ENCODE peak calls at places on chromosomes 3 and 15, in five cellular contexts. O is stimulated activated CD4-positive, alpha-beta T cell treated with anti-CD3 and anti-CD28 coated beads, TNF-alpha, amount 100 ng/mL, for 24 hours; R is GM03348; H is NCI-H1694; Q is retina. Z is an unnamed sample.

GRCh38 chr3:187870360-187871203 is 125.3 kb upstream of the BCL6 start:
- DNase-seq in O (no peak), R (no peak), H (no peak), Q (no peak), Z (no peak)

GRCh38 chr3:129327510-129327909 is 48.8 kb downstream of the HMCES start:
- DNase-seq in O (no peak), R (no peak), H (no peak), Q (no peak), Z (no peak)

GRCh38 chr15:48571510-48571909 is 74.0 kb downstream of the FBN1 start:
- DNase-seq in O (no peak), R (no peak), H (no peak), Q (no peak), Z (no peak)

GRCh38 chr15:36501063-36501678 is 78.3 kb upstream of the CDIN1 start:
- DNase-seq in O (peak; percentile 1), R (peak; percentile 64), H (peak; percentile 78), Q (peak; percentile 61), Z (peak; percentile 87)

GRCh38 chr15:33022629-33023028 is 171.9 kb downstream of the FMN1 start:
- DNase-seq in O (no peak), R (peak; percentile 65), H (no peak), Q (no peak), Z (peak; percentile 46)

GRCh38 chr3:129182390-129183180 is 1.1 kb downstream of the CNBP start:
- DNase-seq in O (no peak), R (peak; percentile 51), H (peak; percentile 28), Q (no peak), Z (peak; percentile 51)

GRCh38 chr15:71329041-71329440 is 213.8 kb downstream of the THSD4 start:
- DNase-seq in O (no peak), R (no peak), H (no peak), Q (no peak), Z (no peak)

GRCh38 chr3:158560979-158561378 is 10.0 kb upstream of the MLF1 start:
- DNase-seq in O (no peak), R (no peak), H (no peak), Q (no peak), Z (no peak)

GRCh38 chr15:50798684-50799083 is 33.2 kb upstream of the SPPL2A start:
- DNase-seq in O (no peak), R (no peak), H (no peak), Q (no peak), Z (no peak)

GRCh38 chr15:79329186-79329611 is 18.3 kb downstream of the TMED3 start:
- DNase-seq in O (no peak), R (peak; percentile 15), H (no peak), Q (no peak), Z (peak; percentile 81)

GRCh38 chr15:63196846-63197245 is 7.4 kb downstream of the RAB8B start:
- DNase-seq in O (no peak), R (no peak), H (peak; percentile 62), Q (peak; percentile 38), Z (no peak)

GRCh38 chr3:23805881-23806321 is at the start of gene UBE2E1:
- DNase-seq in O (no peak), R (peak; percentile 88), H (no peak), Q (no peak), Z (peak; percentile 72)

GRCh38 chr15:38867556-38867955 is 302.9 kb upstream of the RASGRP1 start:
- DNase-seq in O (no peak), R (no peak), H (no peak), Q (no peak), Z (no peak)

GRCh38 chr3:70120360-70120966 is 120.9 kb downstream of the SAMMSON start:
- DNase-seq in O (peak; percentile 26), R (peak; percentile 41), H (peak; percentile 3), Q (no peak), Z (peak; percentile 69)

GRCh38 chr15:66294157-66294931 is 976 bp downstream of the DIS3L start:
- DNase-seq in O (no peak), R (peak; percentile 73), H (no peak), Q (no peak), Z (peak; percentile 79)

GRCh38 chr15:77852241-77853007 is 219.7 kb upstream of the LINGO1 start:
- DNase-seq in O (no peak), R (no peak), H (no peak), Q (no peak), Z (no peak)

GRCh38 chr15:37100109-37100873 is at the start of gene MEIS2:
- DNase-seq in O (no peak), R (peak; percentile 95), H (peak; percentile 91), Q (peak; percentile 90), Z (peak; percentile 92)

GRCh38 chr3:89180334-89180733 is 72.9 kb downstream of the EPHA3 start:
- DNase-seq in O (no peak), R (no peak), H (no peak), Q (no peak), Z (peak; percentile 6)

GRCh38 chr15:85711590-85712192 is 83.0 kb downstream of the KLHL25 start:
- DNase-seq in O (no peak), R (no peak), H (no peak), Q (no peak), Z (no peak)

GRCh38 chr3:33096103-33096868 is 660 bp downstream of the GLB1 start:
- DNase-seq in O (peak; percentile 22), R (peak; percentile 75), H (no peak), Q (peak; percentile 79), Z (peak; percentile 46)

GRCh38 chr3:193030276-193030675 is 112.6 kb upstream of the MB21D2 start:
- DNase-seq in O (no peak), R (no peak), H (peak; percentile 12), Q (no peak), Z (peak; percentile 62)

Z was measured in cardiac fibroblast.